ENCODE peak calls at places on chromosome 1, in seven cellular contexts. G, I, Y, H, R, E and C are unnamed samples.

GRCh38 chr1:174174461-174175329 is 15.4 kb downstream of the RABGAP1L start:
- DNase-seq in G (no peak), I (no peak), Y (no peak), H (no peak), R (no peak), E (no peak), C (no peak)

GRCh38 chr1:57424231-57425027 is 569 bp upstream of the DAB1 start:
- DNase-seq in G (peak), I (peak), Y (peak), H (no peak), R (no peak), E (no peak), C (no peak)

GRCh38 chr1:165828581-165829329 is 1.3 kb downstream of the UCK2 start:
- DNase-seq in G (peak), I (peak), Y (peak), H (no peak), R (peak), E (no peak), C (peak)

GRCh38 chr1:38344705-38345104 is 298.1 kb upstream of the POU3F1 start:
- DNase-seq in G (peak), I (no peak), Y (no peak), H (no peak), R (no peak), E (no peak), C (no peak)

GRCh38 chr1:236773919-236774318 is 21.2 kb upstream of the MTR start:
- DNase-seq in G (no peak), I (no peak), Y (no peak), H (no peak), R (no peak), E (no peak), C (no peak)

GRCh38 chr1:209395169-209395568 is 188.3 kb upstream of the CAMK1G start:
- DNase-seq in G (peak), I (no peak), Y (no peak), H (no peak), R (no peak), E (no peak), C (no peak)

GRCh38 chr1:63714482-63714760 is 59.4 kb upstream of the ROR1 start:
- DNase-seq in G (no peak), I (no peak), Y (no peak), H (no peak), R (no peak), E (no peak), C (no peak)

GRCh38 chr1:64856564-64856963 is 109.8 kb downstream of the JAK1 start:
- DNase-seq in G (peak), I (peak), Y (no peak), H (no peak), R (peak), E (no peak), C (no peak)